ENCODE peak calls at places on chromosomes 3 and 15, in eight cellular contexts. E is Peyer's patch, X is tibial nerve, A is heart left ventricle, N is mucosa of descending colon, J is RWPE2, L is IMR-90, Y is endothelial cell of umbilical vein. P is an unnamed sample.

GRCh38 chr3:42683875-42684593 is 1.3 kb upstream of the KLHL40 start:
- DNase-seq in A (peak; percentile 79), J (peak; percentile 88), N (peak; percentile 56), Y (peak; percentile 59), X (peak; percentile 45), L (peak; percentile 97), E (no peak), P (peak; percentile 75)

GRCh38 chr3:171974986-171975837 is 64.2 kb upstream of the FNDC3B start:
- DNase-seq in E (no peak), N (no peak), X (no peak), A (no peak), Y (no peak), J (no peak), L (peak; percentile 92), P (no peak)

GRCh38 chr15:50953302-50953701 is 44.8 kb downstream of the AP4E1 start:
- DNase-seq in N (no peak), L (peak; percentile 90), A (no peak), J (no peak), X (no peak), E (no peak), Y (no peak), P (no peak)

GRCh38 chr3:64056616-64057165 is 33.4 kb upstream of the PSMD6 start:
- DNase-seq in L (peak; percentile 79), J (no peak), X (no peak), N (no peak), Y (no peak), A (no peak), E (no peak), P (no peak)

GRCh38 chr3:72678892-72679291 is 169.4 kb downstream of the SHQ1 start:
- DNase-seq in J (no peak), Y (no peak), N (no peak), A (no peak), X (no peak), E (no peak), L (no peak), P (no peak)

GRCh38 chr15:65532738-65533051 is 2.4 kb downstream of the HACD3 start:
- DNase-seq in E (no peak), N (no peak), A (no peak), L (peak; percentile 88), Y (no peak), X (no peak), J (no peak), P (no peak)

GRCh38 chr15:75307778-75308390 is 25.2 kb downstream of the GOLGA6D start:
- DNase-seq in J (peak; percentile 82), E (no peak), A (no peak), N (peak; percentile 82), Y (peak; percentile 12), X (no peak), L (no peak), P (no peak)

GRCh38 chr3:99213019-99213418 is 311.5 kb upstream of the DCBLD2 start:
- DNase-seq in E (no peak), Y (no peak), J (no peak), N (no peak), L (no peak), X (no peak), A (no peak), P (no peak)

GRCh38 chr3:119318871-119319270 is 24.7 kb downstream of the ARHGAP31 start:
- DNase-seq in L (peak; percentile 73), J (no peak), Y (no peak), N (no peak), X (no peak), E (no peak), A (no peak), P (no peak)

GRCh38 chr3:69823710-69824109 is 84.4 kb downstream of the MITF start:
- DNase-seq in Y (no peak), N (no peak), X (no peak), A (no peak), E (no peak), L (peak; percentile 53), J (no peak), P (no peak)

GRCh38 chr3:72185549-72186484 is 400.9 kb upstream of the PROK2 start:
- DNase-seq in E (no peak), N (no peak), X (no peak), L (peak; percentile 80), J (no peak), A (no peak), Y (peak; percentile 64), P (no peak)

GRCh38 chr3:72102057-72102711 is 317.2 kb upstream of the PROK2 start:
- DNase-seq in L (no peak), E (peak; percentile 42), X (no peak), N (no peak), J (no peak), A (no peak), Y (no peak), P (no peak)

GRCh38 chr15:86329311-86330013 is 249.8 kb downstream of the AGBL1 start:
- DNase-seq in J (no peak), N (no peak), X (no peak), A (no peak), L (no peak), Y (no peak), E (no peak), P (no peak)

GRCh38 chr3:72520690-72521308 is 327.4 kb downstream of the SHQ1 start:
- DNase-seq in Y (no peak), E (no peak), J (no peak), A (no peak), X (no peak), N (no peak), L (peak; percentile 89), P (no peak)

GRCh38 chr3:170274641-170275040 is 52.4 kb downstream of the PRKCI start:
- DNase-seq in L (peak; percentile 66), X (no peak), A (no peak), N (no peak), Y (no peak), E (no peak), J (no peak), P (no peak)

GRCh38 chr3:170278632-170279031 is 56.4 kb downstream of the PRKCI start:
- DNase-seq in E (no peak), A (no peak), X (no peak), Y (no peak), J (no peak), L (no peak), N (no peak), P (no peak)

GRCh38 chr3:170275832-170276231 is 53.6 kb downstream of the PRKCI start:
- DNase-seq in X (no peak), E (no peak), L (no peak), N (no peak), J (no peak), A (no peak), Y (no peak), P (no peak)

DNA sequence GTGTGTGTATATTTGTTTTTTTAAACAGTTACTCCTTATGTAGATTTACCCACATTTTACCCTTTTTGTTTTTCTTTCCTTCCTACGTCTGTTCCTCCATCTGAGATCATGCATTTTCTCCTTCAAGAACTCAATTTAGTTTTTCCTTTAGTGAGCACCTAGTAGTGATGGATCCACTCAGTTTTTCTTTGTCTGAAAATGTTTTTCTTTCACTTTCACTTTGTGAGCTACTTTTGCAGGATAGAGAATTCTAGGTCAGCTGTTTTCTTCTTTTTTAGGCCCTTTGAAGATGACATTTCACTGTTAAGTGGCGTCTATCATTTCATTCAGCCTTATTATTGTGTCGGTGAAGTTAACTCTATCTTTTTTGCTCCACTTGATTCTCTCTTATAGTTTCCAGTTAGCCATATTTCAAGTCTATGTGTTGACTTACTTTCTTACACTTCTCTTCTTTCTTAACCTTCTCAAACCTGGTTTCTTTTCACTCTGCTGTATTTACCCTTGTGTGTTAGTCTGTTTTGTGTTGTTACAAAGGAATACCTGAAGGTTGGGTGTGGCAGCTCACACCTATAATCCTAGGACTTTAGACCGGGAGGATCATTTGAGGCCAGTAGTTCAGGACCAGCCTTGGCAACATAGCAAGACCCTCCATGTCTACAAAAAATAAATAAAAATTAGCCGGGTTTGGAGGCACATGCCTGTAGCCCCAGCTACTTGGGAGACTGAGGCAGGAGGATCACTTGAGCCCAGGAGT is 55.8 kb downstream of the PRKCI start:
- DNase-seq in A (no peak), X (no peak), N (no peak), Y (peak; percentile 15), J (no peak), E (no peak), L (no peak), P (no peak)
- H3K4me3 ChIP-seq in A (peak overlapping the region; percentile 16), X (peak overlapping the region; percentile 24), N (no peak overlapping the region), Y (no peak overlapping the region), J (no peak overlapping the region), E (no peak overlapping the region), L (no peak overlapping the region), P (peak overlapping the region; percentile 17)

GRCh38 chr15:62164500-62165028 is 521 bp downstream of the C2CD4B start:
- DNase-seq in X (no peak), E (no peak), A (peak; percentile 22), J (no peak), N (peak; percentile 49), Y (no peak), L (no peak), P (no peak)
- H3K4me3 ChIP-seq in X (peak overlapping the region; percentile 11), E (peak overlapping the region; percentile 34), A (peak overlapping the region; percentile 60), J (peak overlapping the region; percentile 35), N (no peak overlapping the region), Y (peak overlapping the region; percentile 49), L (no peak overlapping the region), P (peak overlapping the region; percentile 47)

GRCh38 chr3:143124683-143125520 is 5.3 kb downstream of the CHST2 start:
- DNase-seq in N (no peak), X (no peak), Y (no peak), A (no peak), L (no peak), E (no peak), J (no peak), P (no peak)
- H3K4me3 ChIP-seq in N (no peak overlapping the region), X (no peak overlapping the region), Y (no peak overlapping the region), A (no peak overlapping the region), L (no peak overlapping the region), E (no peak overlapping the region), J (no peak overlapping the region), P (peak overlapping the region; percentile 22)

DNA sequence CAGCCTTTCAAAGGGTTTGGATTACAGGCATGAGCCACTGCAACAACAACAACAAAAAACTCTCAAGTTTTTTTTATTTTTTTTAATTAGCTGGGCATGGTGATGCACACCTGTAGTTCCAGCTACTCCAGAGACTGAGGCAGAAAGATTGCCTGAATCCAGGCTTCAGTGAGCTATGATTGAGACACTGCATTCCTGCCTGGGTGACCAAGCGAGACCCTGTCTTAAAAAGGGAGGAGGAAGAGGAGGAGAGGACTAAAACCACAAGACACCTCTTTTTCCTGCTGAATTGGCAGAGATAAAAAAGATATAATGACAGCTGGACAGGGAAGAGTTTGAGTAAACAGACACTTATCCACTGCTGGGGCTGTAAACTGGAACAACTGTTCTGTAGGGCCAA is 22.7 kb upstream of the CHRNB4 start:
- DNase-seq in L (no peak), Y (no peak), J (no peak), N (no peak), X (no peak), A (no peak), E (no peak), P (no peak)
- H3K4me3 ChIP-seq in L (no peak overlapping the region), Y (no peak overlapping the region), J (no peak overlapping the region), N (no peak overlapping the region), X (no peak overlapping the region), A (no peak overlapping the region), E (no peak overlapping the region), P (no peak overlapping the region)

GRCh38 chr3:192514081-192514753 is 213.1 kb downstream of the FGF12 start:
- DNase-seq in L (no peak), N (no peak), X (no peak), Y (peak; percentile 40), E (no peak), A (no peak), J (no peak), P (no peak)
- H3K4me3 ChIP-seq in L (no peak overlapping the region), N (no peak overlapping the region), X (peak overlapping the region; percentile 27), Y (no peak overlapping the region), E (peak overlapping the region; percentile 34), A (peak overlapping the region; percentile 51), J (no peak overlapping the region), P (peak overlapping the region; percentile 60)